ENCODE peak calls at places on chromosomes 7 and 10, in five cellular contexts. J, B, U, F and K are unnamed samples.

GRCh38 chr7:57398548-57398947 is 51.4 kb upstream of the ZNF716 start:
- DNase-seq in J (no peak), B (no peak), U (no peak), F (no peak), K (no peak)

GRCh38 chr10:31816318-31816717 is 112.3 kb downstream of the ARHGAP12 start:
- DNase-seq in J (peak), B (no peak), U (no peak), F (peak), K (peak)

GRCh38 chr7:44066494-44067063 is 1.2 kb upstream of the PGAM2 start:
- DNase-seq in J (no peak), B (no peak), U (no peak), F (no peak), K (no peak)

GRCh38 chr7:11714205-11714604 is 117.8 kb downstream of the THSD7A start:
- DNase-seq in J (no peak), B (no peak), U (no peak), F (no peak), K (no peak)

GRCh38 chr7:22544245-22544644 is 44.3 kb upstream of the STEAP1B start:
- DNase-seq in J (no peak), B (no peak), U (no peak), F (no peak), K (no peak)

GRCh38 chr7:94067506-94067905 is 63.4 kb upstream of the BET1 start:
- DNase-seq in J (peak), B (no peak), U (no peak), F (no peak), K (no peak)

GRCh38 chr7:2719007-2719406 is 31.0 kb downstream of the AMZ1 start:
- DNase-seq in J (no peak), B (no peak), U (no peak), F (no peak), K (no peak)

GRCh38 chr10:15344256-15344875 is 26.7 kb downstream of the FAM171A1 start:
- DNase-seq in J (no peak), B (no peak), U (no peak), F (no peak), K (no peak)

DNA sequence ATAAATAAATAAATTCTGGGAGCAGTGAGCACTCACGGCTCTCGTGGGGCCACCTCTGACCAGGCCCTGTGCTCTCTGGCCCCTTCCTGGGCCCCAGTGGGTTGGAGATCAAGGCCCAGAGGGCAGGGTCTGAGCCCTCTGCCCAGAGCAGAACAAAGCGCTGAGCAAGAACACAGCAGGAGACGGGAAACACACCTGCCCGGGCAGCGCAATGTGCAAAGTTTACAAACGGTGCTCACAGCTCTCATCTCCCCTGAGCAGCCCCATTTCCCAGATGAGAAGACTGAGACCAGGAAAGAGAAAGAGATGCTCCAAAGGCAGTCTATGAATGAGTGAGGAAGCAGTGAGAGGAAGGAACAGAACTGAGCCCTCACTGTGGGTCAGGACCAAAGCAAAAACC is 3.0 kb downstream of the METTL27 start:
- DNase-seq in J (no peak), B (no peak), U (no peak), F (no peak), K (no peak)
- H3K27ac ChIP-seq in J (no peak), B (no peak), U (no peak), F (no peak), K (no peak)

GRCh38 chr10:30028452-30029045 is 30.8 kb downstream of the JCAD start:
- DNase-seq in J (no peak), B (no peak), U (no peak), F (no peak), K (no peak)
- H3K27ac ChIP-seq in J (no peak), B (peak), U (no peak), F (no peak), K (no peak)

GRCh38 chr7:96636979-96637378 is 72.7 kb downstream of the SEM1 start:
- DNase-seq in J (no peak), B (no peak), U (no peak), F (no peak), K (peak)

GRCh38 chr7:96638669-96639068 is 71.0 kb downstream of the SEM1 start:
- DNase-seq in J (no peak), B (no peak), U (no peak), F (no peak), K (no peak)

GRCh38 chr7:96640054-96640453 is 69.6 kb downstream of the SEM1 start:
- DNase-seq in J (no peak), B (no peak), U (no peak), F (no peak), K (no peak)

GRCh38 chr7:96637531-96637930 is 72.1 kb downstream of the SEM1 start:
- DNase-seq in J (no peak), B (no peak), U (no peak), F (no peak), K (no peak)

GRCh38 chr7:96636342-96636865 is 73.2 kb downstream of the SEM1 start:
- DNase-seq in J (no peak), B (no peak), U (no peak), F (peak), K (no peak)
- H3K27ac ChIP-seq in J (no peak), B (no peak), U (no peak), F (no peak), K (no peak)

GRCh38 chr7:157396316-157397035 is 59.7 kb downstream of the DNAJB6 start:
- DNase-seq in J (no peak), B (no peak), U (no peak), F (no peak), K (no peak)
- H3K27ac ChIP-seq in J (peak), B (no peak), U (no peak), F (no peak), K (no peak)

GRCh38 chr10:17062009-17062408 is 67.6 kb downstream of the CUBN start:
- DNase-seq in J (peak), B (no peak), U (no peak), F (peak), K (no peak)
- H3K27ac ChIP-seq in J (peak), B (peak), U (no peak), F (peak), K (peak)